ENCODE peak calls at places on chromosomes 11 and 22, in seven cellular contexts. I is fibroblast of lung, A is Panc1, P is SJSA1, R is IMR-90, Z is thoracic aorta, L is suprapubic skin. M is an unnamed sample.
A peak's percentile ranks its signal among the peaks of the same experiment; 100 is the strongest.

GRCh38 chr11:303359-303758 is 4.0 kb upstream of the IFITM5 start:
- DNase-seq in I (no peak), A (no peak), P (no peak), R (no peak), Z (no peak), L (no peak), M (no peak)

GRCh38 chr11:528166-528814 is 7.1 kb downstream of the HRAS start:
- DNase-seq in I (no peak), A (no peak), P (no peak), R (no peak), Z (no peak), L (no peak), M (no peak)

GRCh38 chr22:27842994-27843431 is 41.5 kb upstream of the MN1 start:
- DNase-seq in I (no peak), A (no peak), P (no peak), R (no peak), Z (no peak), L (no peak), M (no peak)

GRCh38 chr22:37019309-37020191 is at the start of the genes MPST and TST:
- DNase-seq in I (peak; percentile 69), A (no peak), P (peak; percentile 66), R (peak; percentile 61), Z (no peak), L (no peak), M (peak; percentile 29)

GRCh38 chr11:64448599-64449380 is 89.8 kb downstream of the RPS6KA4 start:
- DNase-seq in I (peak; percentile 51), A (peak; percentile 47), P (peak; percentile 92), R (peak; percentile 43), Z (peak; percentile 47), L (peak; percentile 90), M (peak; percentile 56)

GRCh38 chr22:28268176-28268575 is 349.1 kb upstream of the PITPNB start:
- DNase-seq in I (peak; percentile 55), A (no peak), P (no peak), R (no peak), Z (no peak), L (no peak), M (no peak)

GRCh38 chr11:31328698-31329097 is 40.8 kb downstream of the DCDC1 start:
- DNase-seq in I (no peak), A (no peak), P (no peak), R (no peak), Z (no peak), L (no peak), M (no peak)

GRCh38 chr22:32043391-32043790 is 330 bp downstream of the SLC5A1 start:
- DNase-seq in I (no peak), A (no peak), P (no peak), R (no peak), Z (no peak), L (no peak), M (no peak)

GRCh38 chr11:68266121-68266891 is 5.5 kb downstream of the C11orf24 start:
- DNase-seq in I (no peak), A (no peak), P (no peak), R (no peak), Z (no peak), L (no peak), M (no peak)

GRCh38 chr11:24617856-24618255 is 121.0 kb downstream of the LUZP2 start:
- DNase-seq in I (no peak), A (no peak), P (no peak), R (no peak), Z (no peak), L (no peak), M (no peak)

GRCh38 chr11:88208742-88209141 is 33.5 kb upstream of the RAB38 start:
- DNase-seq in I (no peak), A (no peak), P (no peak), R (no peak), Z (no peak), L (no peak), M (no peak)

GRCh38 chr22:49307071-49307830 is 520.4 kb downstream of the BRD1 start:
- DNase-seq in I (no peak), A (no peak), P (peak; percentile 28), R (no peak), Z (no peak), L (peak; percentile 67), M (no peak)

GRCh38 chr11:116138280-116138679 is 634.1 kb upstream of the CADM1 start:
- DNase-seq in I (no peak), A (no peak), P (no peak), R (no peak), Z (no peak), L (no peak), M (no peak)

GRCh38 chr11:96055706-96056387 is 131.9 kb upstream of the MTMR2 start:
- DNase-seq in I (peak; percentile 97), A (no peak), P (peak; percentile 51), R (peak; percentile 62), Z (no peak), L (no peak), M (peak; percentile 44)

GRCh38 chr11:102320166-102320565 is 2.9 kb downstream of the BIRC3 start:
- DNase-seq in I (no peak), A (no peak), P (no peak), R (no peak), Z (no peak), L (no peak), M (no peak)
- H3K27ac ChIP-seq in I (no peak overlapping the region), A (peak overlapping the region; percentile 93), P (no peak overlapping the region), R (no peak overlapping the region), Z (peak overlapping the region; percentile 27), L (peak overlapping the region; percentile 64), M (no peak overlapping the region)

GRCh38 chr11:9651481-9651880 is 12.4 kb upstream of the SWAP70 start:
- DNase-seq in I (no peak), A (no peak), P (no peak), R (no peak), Z (no peak), L (no peak), M (no peak)

GRCh38 chr11:9651899-9652748 is 11.8 kb upstream of the SWAP70 start:
- DNase-seq in I (no peak), A (no peak), P (no peak), R (no peak), Z (no peak), L (no peak), M (no peak)

GRCh38 chr11:9643751-9644150 is 20.1 kb upstream of the SWAP70 start:
- DNase-seq in I (no peak), A (no peak), P (no peak), R (no peak), Z (no peak), L (no peak), M (no peak)

GRCh38 chr11:9642894-9643293 is 21.0 kb upstream of the SWAP70 start:
- DNase-seq in I (no peak), A (no peak), P (no peak), R (no peak), Z (no peak), L (no peak), M (no peak)

GRCh38 chr11:9646324-9646723 is 17.6 kb upstream of the SWAP70 start:
- DNase-seq in I (no peak), A (no peak), P (no peak), R (no peak), Z (no peak), L (no peak), M (no peak)
- H3K27me3 ChIP-seq in I (no peaks in the 10 kb centered on the region), A (no peaks in the 10 kb centered on the region), P (no peaks in the 10 kb centered on the region), R (no peaks in the 10 kb centered on the region), Z (no peaks in the 10 kb centered on the region), L (no peaks in the 10 kb centered on the region), M (no peaks in the 10 kb centered on the region)

DNA sequence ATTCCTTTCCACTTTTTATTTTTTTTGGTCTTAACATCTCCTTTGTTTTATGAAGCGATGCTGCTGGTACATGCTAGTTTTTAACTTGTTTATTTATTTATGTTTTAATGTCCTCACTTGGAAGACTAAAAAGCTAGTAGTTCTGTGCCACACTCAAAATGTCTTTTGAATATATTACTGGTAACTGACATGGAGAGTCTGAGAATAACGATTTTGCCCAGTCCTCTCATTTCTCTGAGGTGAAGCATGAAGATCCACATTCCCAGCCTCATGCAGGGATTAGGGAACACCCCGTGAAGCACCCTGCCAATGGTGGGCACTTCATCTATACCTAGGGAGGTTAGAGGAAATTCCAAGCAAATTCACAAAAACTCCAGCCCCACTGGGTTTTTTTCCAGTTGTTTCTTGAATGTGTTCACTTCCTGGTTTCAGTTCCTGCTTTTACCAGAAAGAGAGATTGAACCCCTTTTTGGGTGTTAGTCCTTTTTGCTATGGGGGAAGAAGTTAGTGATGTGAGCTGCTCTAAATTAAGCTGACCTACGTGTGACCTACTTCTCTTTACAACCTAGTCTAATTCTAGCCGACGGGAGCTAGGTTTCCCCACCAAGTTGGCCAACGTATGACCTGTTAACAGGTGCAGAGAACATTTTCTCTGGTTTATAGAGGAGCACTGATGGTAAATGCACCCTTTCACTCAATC is 106.1 kb downstream of the SLC1A2 start:
- DNase-seq in I (no peak), A (no peak), P (no peak), R (no peak), Z (no peak), L (no peak), M (no peak)
- H3K4me3 ChIP-seq in I (no peak overlapping the region), A (no peak overlapping the region), P (no peak overlapping the region), R (no peak overlapping the region), Z (no peak overlapping the region), L (no peak overlapping the region), M (no peak overlapping the region)

GRCh38 chr11:8060801-8061554 is 20.0 kb upstream of the TUB start:
- DNase-seq in I (peak; percentile 89), A (no peak), P (no peak), R (peak; percentile 94), Z (no peak), L (no peak), M (peak; percentile 72)
- H3K27ac ChIP-seq in I (no peak overlapping the region), A (no peak overlapping the region), P (no peak overlapping the region), R (no peak overlapping the region), Z (no peak overlapping the region), L (peak overlapping the region; percentile 18), M (no peak overlapping the region)

GRCh38 chr22:44580756-44581435 is 82.9 kb upstream of the RTL6 start:
- DNase-seq in I (no peak), A (no peak), P (peak; percentile 31), R (no peak), Z (no peak), L (peak; percentile 38), M (no peak)
- H3K27me3 ChIP-seq in I (peaks cover 6% of the 10 kb centered on the region), A (no peaks in the 10 kb centered on the region), P (peaks cover 5% of the 10 kb centered on the region), R (peaks cover 28% of the 10 kb centered on the region), Z (no peaks in the 10 kb centered on the region), L (peaks cover 57% of the 10 kb centered on the region), M (peaks cover 4% of the 10 kb centered on the region)

GRCh38 chr11:19268901-19269300 is 28.2 kb upstream of the E2F8 start:
- DNase-seq in I (no peak), A (no peak), P (no peak), R (no peak), Z (no peak), L (no peak), M (no peak)
- H3K4me3 ChIP-seq in I (no peak overlapping the region), A (no peak overlapping the region), P (no peak overlapping the region), R (no peak overlapping the region), Z (no peak overlapping the region), L (no peak overlapping the region), M (no peak overlapping the region)

GRCh38 chr11:34275486-34275885 is 82.3 kb downstream of the ABTB2 start:
- DNase-seq in I (no peak), A (no peak), P (no peak), R (no peak), Z (no peak), L (no peak), M (no peak)
- H3K27ac ChIP-seq in I (peak overlapping the region; percentile 58), A (no peak overlapping the region), P (no peak overlapping the region), R (peak overlapping the region; percentile 51), Z (peak overlapping the region; percentile 82), L (peak overlapping the region; percentile 88), M (no peak overlapping the region)

DNA sequence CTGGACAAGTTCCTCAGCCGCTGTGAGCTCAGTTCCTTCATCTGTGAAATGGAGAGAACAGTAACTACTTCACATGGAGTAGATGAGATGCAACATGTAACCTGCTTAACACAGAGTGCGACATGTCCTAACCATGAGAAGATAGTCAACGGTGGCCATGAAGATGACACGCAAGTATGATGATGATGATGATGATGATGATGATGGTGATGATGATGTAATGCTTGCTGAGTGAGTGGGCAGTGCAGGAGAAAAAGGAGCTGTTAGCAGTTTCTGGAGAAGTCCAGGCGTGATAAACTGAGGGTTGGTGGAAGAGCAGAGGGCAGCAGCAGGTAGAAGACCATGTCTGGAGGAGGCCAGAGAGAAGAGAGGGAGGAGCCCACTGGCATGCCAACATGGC is 90.8 kb upstream of the CD82 start:
- DNase-seq in I (no peak), A (no peak), P (no peak), R (no peak), Z (no peak), L (no peak), M (no peak)
- H3K27me3 ChIP-seq in I (no peaks in the 10 kb centered on the region), A (peaks cover 5% of the 10 kb centered on the region), P (no peaks in the 10 kb centered on the region), R (peaks cover 17% of the 10 kb centered on the region), Z (no peaks in the 10 kb centered on the region), L (peaks cover 17% of the 10 kb centered on the region), M (no peaks in the 10 kb centered on the region)

M was measured in brain microvascular endothelial cell.